ENCODE peak calls at places on chromosome 9, in ten cellular contexts. W is heart left ventricle, E is AG04449, S is GM20000, H is tibial nerve, P is Peyer's patch, N is fibroblast of mammary gland, V is GM13977, G is BJ, U is neural progenitor cell. O is an unnamed sample.

GRCh38 chr9:135990468-135991429 is 29.6 kb upstream of the UBAC1 start:
- DNase-seq in W (no peak), E (no peak), S (peak; percentile 77), H (no peak), P (peak; percentile 66), N (peak; percentile 67), V (peak; percentile 78), G (no peak), U (peak; percentile 95), O (no peak)

GRCh38 chr9:79570449-79571308 is 1.1 kb upstream of the TLE4 start:
- DNase-seq in W (peak; percentile 46), E (peak; percentile 14), S (peak; percentile 38), H (peak; percentile 35), P (peak; percentile 57), N (peak; percentile 47), V (peak; percentile 33), G (no peak), U (peak; percentile 97), O (no peak)

GRCh38 chr9:96009690-96010477 is 134.4 kb downstream of the ERCC6L2 start:
- DNase-seq in W (no peak), E (no peak), S (peak; percentile 50), H (no peak), P (no peak), N (peak; percentile 28), V (peak; percentile 45), G (no peak), U (no peak), O (no peak)

GRCh38 chr9:112443200-112443599 is 43.4 kb upstream of the KIAA1958 start:
- DNase-seq in W (no peak), E (no peak), S (peak; percentile 8), H (no peak), P (no peak), N (peak; percentile 26), V (no peak), G (no peak), U (peak; percentile 4), O (peak; percentile 7)

GRCh38 chr9:116087246-116087645 is 66.3 kb upstream of the PAPPA start:
- DNase-seq in W (peak; percentile 70), E (no peak), S (no peak), H (peak; percentile 7), P (no peak), N (peak; percentile 89), V (no peak), G (no peak), U (peak; percentile 18), O (no peak)

GRCh38 chr9:87357600-87357999 is 140.1 kb upstream of the DAPK1 start:
- DNase-seq in W (no peak), E (no peak), S (no peak), H (no peak), P (no peak), N (no peak), V (no peak), G (no peak), U (no peak), O (no peak)

GRCh38 chr9:96057155-96057554 is 181.7 kb downstream of the ERCC6L2 start:
- DNase-seq in W (no peak), E (no peak), S (no peak), H (no peak), P (no peak), N (peak; percentile 25), V (no peak), G (no peak), U (no peak), O (no peak)

GRCh38 chr9:76717611-76718010 is 46.6 kb upstream of the PCA3 start:
- DNase-seq in W (no peak), E (no peak), S (no peak), H (no peak), P (no peak), N (peak; percentile 65), V (no peak), G (no peak), U (no peak), O (no peak)

GRCh38 chr9:81578606-81579005 is 110.7 kb downstream of the TLE1 start:
- DNase-seq in W (no peak), E (peak; percentile 47), S (no peak), H (no peak), P (no peak), N (peak; percentile 40), V (no peak), G (peak; percentile 35), U (no peak), O (peak; percentile 43)

GRCh38 chr9:95506692-95507455 is 9.9 kb downstream of the PTCH1 start:
- DNase-seq in W (peak; percentile 40), E (no peak), S (peak; percentile 77), H (no peak), P (peak; percentile 71), N (peak; percentile 55), V (peak; percentile 70), G (no peak), U (peak; percentile 68), O (no peak)

GRCh38 chr9:34457266-34458012 is 931 bp downstream of the FAM219A start:
- DNase-seq in W (peak; percentile 89), E (peak; percentile 24), S (no peak), H (peak; percentile 45), P (peak; percentile 57), N (peak; percentile 73), V (no peak), G (peak; percentile 28), U (peak; percentile 74), O (peak; percentile 17)

GRCh38 chr9:23556459-23556858 is 269.6 kb downstream of the ELAVL2 start:
- DNase-seq in W (no peak), E (no peak), S (no peak), H (no peak), P (no peak), N (no peak), V (no peak), G (no peak), U (no peak), O (no peak)

GRCh38 chr9:127562841-127563523 is 49.1 kb upstream of the STXBP1 start:
- DNase-seq in W (peak; percentile 53), E (no peak), S (no peak), H (no peak), P (peak; percentile 48), N (peak; percentile 92), V (no peak), G (no peak), U (no peak), O (no peak)

GRCh38 chr9:8473226-8473625 is 673.6 kb upstream of the DMAC1 start:
- DNase-seq in W (no peak), E (no peak), S (no peak), H (no peak), P (no peak), N (no peak), V (no peak), G (no peak), U (no peak), O (no peak)

GRCh38 chr9:18721267-18722079 is 247.5 kb downstream of the ADAMTSL1 start:
- DNase-seq in W (no peak), E (no peak), S (no peak), H (no peak), P (no peak), N (no peak), V (no peak), G (no peak), U (no peak), O (no peak)

GRCh38 chr9:18723366-18723765 is 249.4 kb downstream of the ADAMTSL1 start:
- DNase-seq in W (no peak), E (no peak), S (no peak), H (no peak), P (no peak), N (no peak), V (no peak), G (no peak), U (no peak), O (no peak)

GRCh38 chr9:18720691-18721090 is 246.7 kb downstream of the ADAMTSL1 start:
- DNase-seq in W (no peak), E (no peak), S (no peak), H (no peak), P (no peak), N (peak; percentile 62), V (no peak), G (no peak), U (no peak), O (peak; percentile 61)

GRCh38 chr9:18726546-18726945 is 252.6 kb downstream of the ADAMTSL1 start:
- DNase-seq in W (no peak), E (no peak), S (no peak), H (no peak), P (no peak), N (peak; percentile 41), V (no peak), G (peak; percentile 64), U (no peak), O (peak; percentile 72)

DNA sequence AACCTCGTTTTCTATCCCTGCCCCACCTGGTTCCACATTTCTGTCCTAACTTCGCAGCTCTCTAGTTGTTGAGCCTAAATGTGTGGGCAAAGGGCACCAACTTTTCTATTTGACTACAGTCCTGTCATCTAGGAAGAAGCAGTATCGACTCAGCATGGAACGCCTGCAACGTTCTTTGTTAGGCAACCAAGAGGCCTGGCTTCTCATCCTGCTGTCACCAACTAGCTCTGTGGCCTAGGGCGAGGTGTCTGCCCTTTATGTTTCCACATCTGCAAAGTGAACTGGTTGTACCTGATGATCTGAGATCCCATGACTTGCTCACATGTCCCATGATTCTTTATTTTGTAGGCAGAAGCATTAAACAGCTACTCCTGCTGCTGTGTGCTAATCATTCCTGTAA is 248.9 kb downstream of the ADAMTSL1 start:
- DNase-seq in W (no peak), E (no peak), S (no peak), H (no peak), P (no peak), N (no peak), V (no peak), G (no peak), U (no peak), O (no peak)
- TF ChIP-seq CTCF in W (no peak), E (no peak), S (no peak), H (no peak), P (no peak), N (no peak), V (no peak), G (no peak), U (no peak), O (no peak)

GRCh38 chr9:5321058-5321457 is 16.5 kb upstream of the RLN2 start:
- DNase-seq in W (no peak), E (no peak), S (no peak), H (no peak), P (no peak), N (no peak), V (peak; percentile 14), G (no peak), U (no peak), O (no peak)
- TF ChIP-seq CTCF in W (no peak), E (no peak), S (no peak), H (no peak), P (no peak), N (peak; percentile 14), V (peak; percentile 8), G (no peak), U (no peak), O (peak; percentile 25)

DNA sequence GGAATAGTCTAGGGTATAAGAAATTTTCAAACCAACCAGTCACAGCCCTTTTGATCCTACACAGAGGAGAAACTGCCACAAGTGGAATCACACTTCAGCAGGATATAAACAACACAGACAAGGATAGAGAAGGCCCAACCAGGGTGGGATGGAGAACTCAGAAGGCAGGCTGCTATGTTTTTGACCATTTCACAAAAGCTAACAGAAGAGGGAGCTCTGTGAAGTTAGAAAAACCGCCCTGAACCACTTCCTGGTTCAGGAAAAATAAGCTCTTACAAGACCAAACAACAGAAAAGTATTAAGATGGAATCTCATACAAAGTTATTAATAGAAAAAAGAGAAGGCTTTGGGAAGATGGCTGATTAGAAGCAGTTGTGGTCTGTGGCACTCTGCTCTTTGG is 960 bp upstream of the IFNB1 start:
- DNase-seq in W (no peak), E (no peak), S (no peak), H (no peak), P (no peak), N (no peak), V (no peak), G (no peak), U (no peak), O (no peak)
- TF ChIP-seq CTCF in W (no peak), E (no peak), S (no peak), H (no peak), P (no peak), N (no peak), V (no peak), G (no peak), U (no peak), O (no peak)

GRCh38 chr9:131276891-131277672 is 772 bp upstream of the FAM78A start:
- DNase-seq in W (peak; percentile 59), E (no peak), S (peak; percentile 80), H (no peak), P (peak; percentile 49), N (no peak), V (peak; percentile 72), G (no peak), U (peak; percentile 47), O (no peak)
- TF ChIP-seq CTCF in W (no peak), E (no peak), S (peak; percentile 37), H (no peak), P (no peak), N (no peak), V (peak; percentile 16), G (no peak), U (peak; percentile 13), O (no peak)

O was measured in AG09309.